ENCODE peak calls at places on chromosome 13, in four cellular contexts. T is IMR-90, R is K562, F is endothelial cell of umbilical vein. Q is an unnamed sample.

GRCh38 chr13:24629320-24629719 is 50.9 kb upstream of the ATP12A start:
- DNase-seq in T (no peak), R (no peak), F (no peak), Q (no peak)

GRCh38 chr13:84430015-84430414 is 547.7 kb upstream of the SLITRK1 start:
- DNase-seq in T (peak; percentile 40), R (no peak), F (no peak), Q (no peak)

GRCh38 chr13:54029226-54029625 is 1000.6 kb downstream of the OLFM4 start:
- DNase-seq in T (no peak), R (no peak), F (no peak), Q (no peak)

GRCh38 chr13:41428155-41428554 is 29.2 kb upstream of the RGCC start:
- DNase-seq in T (no peak), R (no peak), F (no peak), Q (no peak)

GRCh38 chr13:57996717-57997116 is 365.2 kb downstream of the PCDH17 start:
- DNase-seq in T (no peak), R (no peak), F (no peak), Q (no peak)

GRCh38 chr13:34748078-34748477 is 194.0 kb upstream of the NBEA start:
- DNase-seq in T (no peak), R (no peak), F (peak; percentile 78), Q (no peak)

GRCh38 chr13:66780814-66781213 is 449.3 kb downstream of the PCDH9 start:
- DNase-seq in T (peak; percentile 20), R (no peak), F (no peak), Q (no peak)

GRCh38 chr13:112943309-112944125 is 25.5 kb upstream of the MCF2L start:
- DNase-seq in T (peak; percentile 4), R (no peak), F (no peak), Q (no peak)

GRCh38 chr13:76035711-76036110 is 399.6 kb downstream of the LMO7 start:
- DNase-seq in T (peak; percentile 74), R (no peak), F (peak; percentile 4), Q (no peak)

GRCh38 chr13:24630851-24631341 is 49.3 kb upstream of the ATP12A start:
- DNase-seq in T (peak; percentile 46), R (peak; percentile 35), F (no peak), Q (peak; percentile 11)

GRCh38 chr13:104597554-104598240 is 1531.5 kb upstream of the SLC10A2 start:
- DNase-seq in T (no peak), R (no peak), F (no peak), Q (no peak)

GRCh38 chr13:24502567-24503375 is 9.8 kb downstream of the PARP4 start:
- DNase-seq in T (peak; percentile 53), R (peak; percentile 24), F (peak; percentile 45), Q (no peak)

GRCh38 chr13:95153647-95154405 is 147.4 kb downstream of the ABCC4 start:
- DNase-seq in T (peak; percentile 21), R (no peak), F (peak; percentile 95), Q (no peak)

GRCh38 chr13:43041368-43041921 is 18.1 kb downstream of the DNAJC15 start:
- DNase-seq in T (peak; percentile 24), R (no peak), F (no peak), Q (no peak)

GRCh38 chr13:112072531-112073244 is 5.7 kb downstream of the SOX1 start:
- DNase-seq in T (no peak), R (no peak), F (no peak), Q (no peak)

GRCh38 chr13:92345627-92346026 is 881.0 kb upstream of the GPC6 start:
- DNase-seq in T (no peak), R (no peak), F (no peak), Q (no peak)

GRCh38 chr13:109114991-109115390 is 485.6 kb downstream of the MYO16 start:
- DNase-seq in T (no peak), R (no peak), F (no peak), Q (no peak)

GRCh38 chr13:21657538-21657937 is 13.3 kb upstream of the FGF9 start:
- DNase-seq in T (peak; percentile 94), R (no peak), F (no peak), Q (peak; percentile 64)

GRCh38 chr13:44068169-44068568 is 188.5 kb downstream of the LACC1 start:
- DNase-seq in T (peak; percentile 77), R (no peak), F (no peak), Q (no peak)

GRCh38 chr13:29522044-29522685 is 73.3 kb downstream of the SLC7A1 start:
- DNase-seq in T (peak; percentile 61), R (no peak), F (no peak), Q (no peak)

GRCh38 chr13:111270126-111270525 is 50.3 kb upstream of the TEX29 start:
- DNase-seq in T (no peak), R (no peak), F (no peak), Q (no peak)

GRCh38 chr13:109844396-109844795 is 58.0 kb upstream of the IRS2 start:
- DNase-seq in T (peak; percentile 73), R (no peak), F (no peak), Q (no peak)

GRCh38 chr13:97266328-97266727 is 44.2 kb downstream of the MBNL2 start:
- DNase-seq in T (no peak), R (no peak), F (no peak), Q (no peak)

GRCh38 chr13:26688286-26688685 is 72.3 kb downstream of the GPR12 start:
- DNase-seq in T (no peak), R (no peak), F (no peak), Q (no peak)

GRCh38 chr13:65971541-65971940 is 1258.6 kb downstream of the PCDH9 start:
- DNase-seq in T (no peak), R (no peak), F (no peak), Q (no peak)

GRCh38 chr13:74259641-74260040 is 125.4 kb upstream of the KLF12 start:
- DNase-seq in T (no peak), R (no peak), F (no peak), Q (no peak)

GRCh38 chr13:84393981-84394625 is 511.8 kb upstream of the SLITRK1 start:
- DNase-seq in T (no peak), R (no peak), F (no peak), Q (peak; percentile 30)

GRCh38 chr13:49690990-49691886 is at the start of gene EBPL:
- DNase-seq in T (peak; percentile 86), R (peak; percentile 93), F (peak; percentile 92), Q (peak; percentile 80)

GRCh38 chr13:25874064-25874737 is 177.6 kb downstream of the SHISA2 start:
- DNase-seq in T (no peak), R (no peak), F (no peak), Q (no peak)

GRCh38 chr13:85549819-85550218 is 249.4 kb downstream of the SLITRK6 start:
- DNase-seq in T (no peak), R (no peak), F (no peak), Q (no peak)

DNA sequence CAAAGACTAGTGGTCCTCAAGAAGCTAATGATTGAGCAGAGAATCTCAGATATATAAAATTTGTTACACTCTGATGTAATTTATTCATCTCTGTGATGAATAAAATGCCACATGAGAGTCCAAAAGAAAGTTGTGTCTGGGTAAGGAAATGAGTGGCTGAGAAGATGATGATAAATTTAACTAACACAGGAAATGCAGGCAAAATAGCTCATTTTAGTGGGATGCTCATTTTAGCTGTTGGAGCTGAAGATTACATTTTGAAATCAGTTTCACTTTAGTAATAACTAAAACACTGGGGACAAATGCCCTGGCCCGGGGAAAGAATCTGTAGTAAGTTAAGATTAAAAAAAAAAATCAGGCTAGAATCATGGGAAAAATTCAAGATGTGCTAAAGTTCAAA is 35.2 kb downstream of the SPRY2 start:
- DNase-seq in T (no peak), R (no peak), F (no peak), Q (no peak)
- H3K4me3 ChIP-seq in T (no peak overlapping the region), R (no peak overlapping the region), F (no peak overlapping the region), Q (no peak overlapping the region)

DNA sequence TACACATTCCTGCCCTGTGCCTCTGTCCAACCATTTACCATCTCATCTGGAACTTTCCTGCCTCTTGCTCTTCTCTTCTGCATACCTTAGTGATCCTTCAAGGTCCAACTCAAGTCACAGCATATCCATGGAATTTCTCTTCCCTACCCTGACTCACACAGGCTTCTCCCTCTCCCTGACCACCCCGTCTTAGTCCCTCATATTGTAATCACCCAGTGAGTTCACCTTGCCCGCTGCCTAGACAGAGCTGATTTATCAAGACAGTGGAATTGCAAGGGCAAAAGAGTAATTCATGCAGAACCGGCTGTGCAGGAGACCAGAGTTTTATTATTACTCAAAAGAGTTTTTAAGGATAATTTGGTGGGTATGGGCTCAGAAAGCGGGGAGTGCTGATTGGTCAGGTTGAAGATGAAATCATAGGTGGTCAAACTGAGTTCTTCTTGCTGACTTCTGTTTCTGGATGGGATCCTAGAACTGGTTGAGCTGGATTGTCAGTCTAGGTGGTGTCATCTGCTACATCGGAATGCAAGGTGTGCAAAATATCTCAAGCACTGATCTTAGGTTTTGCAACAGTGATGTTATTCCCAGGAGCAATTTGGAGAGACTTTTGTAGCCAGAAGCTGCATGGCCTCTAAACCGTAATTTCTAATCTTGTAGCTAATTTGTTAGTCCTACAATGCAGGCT is 67.2 kb downstream of the HSPH1 start:
- DNase-seq in T (no peak), R (no peak), F (no peak), Q (peak; percentile 83)
- H3K9me1 ChIP-seq in T (no peaks in the 10 kb centered on the region), R (no peaks in the 10 kb centered on the region), F (no peaks in the 10 kb centered on the region), Q (no peaks in the 10 kb centered on the region)

DNA sequence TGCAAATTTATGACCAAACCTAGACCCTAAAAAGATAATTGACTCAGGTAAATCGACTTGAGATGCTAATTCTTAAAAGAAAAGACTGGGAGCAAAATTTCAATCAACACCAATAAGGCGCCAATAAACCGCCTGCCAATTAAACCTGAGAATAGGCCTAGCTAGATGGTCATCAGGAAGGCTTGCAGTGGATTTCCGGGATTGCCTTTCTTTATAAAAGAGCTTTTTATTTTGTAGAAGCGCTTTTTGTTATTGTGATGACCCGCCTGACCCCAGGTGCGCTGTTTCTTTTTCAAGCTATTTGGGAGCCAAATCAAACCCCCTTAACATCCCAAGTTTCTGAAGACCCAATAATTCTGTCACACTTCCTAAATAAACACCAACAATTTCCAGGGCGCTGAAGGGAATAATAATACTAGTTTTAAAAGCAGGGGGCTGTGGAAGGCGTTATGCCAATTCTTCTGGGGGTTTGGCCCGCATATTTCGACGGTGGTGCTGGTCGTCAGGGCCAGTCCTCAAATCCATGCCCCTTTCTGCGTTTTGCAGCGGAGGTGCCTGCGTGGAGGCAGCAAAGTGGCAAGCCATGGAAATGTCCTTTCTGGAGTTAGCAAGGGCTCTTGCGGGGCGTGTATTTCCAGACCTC is 2.9 kb upstream of the ZIC5 start:
- DNase-seq in T (no peak), R (no peak), F (no peak), Q (no peak)
- H3K4me3 ChIP-seq in T (no peak overlapping the region), R (no peak overlapping the region), F (no peak overlapping the region), Q (no peak overlapping the region)

GRCh38 chr13:89650226-89650625 is 1697.3 kb upstream of the MIR17HG start:
- DNase-seq in T (no peak), R (no peak), F (no peak), Q (no peak)
- H3K9me1 ChIP-seq in T (no peaks in the 10 kb centered on the region), R (no peaks in the 10 kb centered on the region), F (no peaks in the 10 kb centered on the region), Q (no peaks in the 10 kb centered on the region)

DNA sequence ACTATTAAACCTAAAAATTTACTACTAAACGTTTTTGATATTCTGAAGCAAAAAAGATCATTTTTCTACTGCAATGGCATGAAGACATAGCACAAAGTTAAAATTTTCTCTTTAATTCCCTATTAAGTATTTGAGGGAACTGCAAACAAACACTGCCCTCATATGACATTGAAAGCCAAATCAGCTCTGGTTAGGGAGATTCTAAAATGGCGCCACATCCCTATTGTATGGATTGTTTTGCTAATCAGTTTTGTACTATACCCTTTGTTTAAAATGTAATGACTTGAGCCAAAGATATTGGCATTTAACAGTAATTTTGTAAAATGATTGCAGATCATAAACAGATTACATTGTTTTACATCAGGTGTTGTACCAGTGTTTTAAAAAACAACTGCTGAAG is 65.8 kb downstream of the FLT1 start:
- DNase-seq in T (no peak), R (no peak), F (no peak), Q (no peak)
- H3K4me3 ChIP-seq in T (no peak overlapping the region), R (no peak overlapping the region), F (no peak overlapping the region), Q (no peak overlapping the region)

Q was measured in keratinocyte.